ENCODE peak calls at places on chromosomes 5 and 9, in ten cellular contexts. One of them, this sample, is unnamed.
A peak's percentile ranks its signal among the peaks of the same experiment; 100 is the strongest.

GRCh38 chr9:112867275-112867991 is 23.2 kb downstream of the SLC46A2 start:
- DNase-seq in small intestine: peak; percentile 93
- DNase-seq in IMR-90: peak; percentile 88
- DNase-seq in right atrium auricular region: no peak
- DNase-seq in CD4-positive, CD25-positive, alpha-beta regulatory T cell: no peak
- DNase-seq in left lung: peak; percentile 79
- DNase-seq in upper lobe of right lung: no peak
- DNase-seq in HCT116: peak; percentile 75
- DNase-seq in RWPE2: no peak
- DNase-seq in adrenal gland: peak; percentile 29
- DNase-seq in this sample: no peak

GRCh38 chr5:173327084-173327947 is 898 bp downstream of the STC2 start:
- DNase-seq in RWPE2: no peak
- DNase-seq in upper lobe of right lung: no peak
- DNase-seq in IMR-90: peak; percentile 58
- DNase-seq in left lung: no peak
- DNase-seq in adrenal gland: no peak
- DNase-seq in small intestine: no peak
- DNase-seq in CD4-positive, CD25-positive, alpha-beta regulatory T cell: no peak
- DNase-seq in right atrium auricular region: no peak
- DNase-seq in HCT116: no peak
- DNase-seq in this sample: no peak

GRCh38 chr9:33850677-33851076 is 33.7 kb downstream of the UBE2R2 start:
- DNase-seq in CD4-positive, CD25-positive, alpha-beta regulatory T cell: no peak
- DNase-seq in RWPE2: no peak
- DNase-seq in adrenal gland: no peak
- DNase-seq in HCT116: no peak
- DNase-seq in IMR-90: no peak
- DNase-seq in small intestine: no peak
- DNase-seq in right atrium auricular region: no peak
- DNase-seq in left lung: no peak
- DNase-seq in upper lobe of right lung: no peak
- DNase-seq in this sample: no peak

GRCh38 chr5:27308151-27308550 is 269.8 kb upstream of the CDH9 start:
- DNase-seq in RWPE2: no peak
- DNase-seq in adrenal gland: no peak
- DNase-seq in IMR-90: peak; percentile 69
- DNase-seq in upper lobe of right lung: no peak
- DNase-seq in small intestine: no peak
- DNase-seq in HCT116: no peak
- DNase-seq in CD4-positive, CD25-positive, alpha-beta regulatory T cell: no peak
- DNase-seq in right atrium auricular region: no peak
- DNase-seq in left lung: no peak
- DNase-seq in this sample: no peak

GRCh38 chr5:39214912-39215709 is 4.3 kb downstream of the FYB1 start:
- DNase-seq in left lung: no peak
- DNase-seq in CD4-positive, CD25-positive, alpha-beta regulatory T cell: no peak
- DNase-seq in RWPE2: no peak
- DNase-seq in adrenal gland: no peak
- DNase-seq in small intestine: no peak
- DNase-seq in right atrium auricular region: no peak
- DNase-seq in IMR-90: no peak
- DNase-seq in upper lobe of right lung: no peak
- DNase-seq in HCT116: no peak
- DNase-seq in this sample: no peak

GRCh38 chr5:125276121-125276520 is 529.7 kb upstream of the ZNF608 start:
- DNase-seq in small intestine: no peak
- DNase-seq in upper lobe of right lung: no peak
- DNase-seq in CD4-positive, CD25-positive, alpha-beta regulatory T cell: no peak
- DNase-seq in adrenal gland: no peak
- DNase-seq in HCT116: no peak
- DNase-seq in left lung: no peak
- DNase-seq in RWPE2: no peak
- DNase-seq in right atrium auricular region: no peak
- DNase-seq in IMR-90: no peak
- DNase-seq in this sample: no peak

GRCh38 chr9:134620751-134621557 is 20.6 kb upstream of the COL5A1 start:
- DNase-seq in IMR-90: no peak
- DNase-seq in HCT116: no peak
- DNase-seq in adrenal gland: peak; percentile 8
- DNase-seq in right atrium auricular region: peak; percentile 16
- DNase-seq in small intestine: no peak
- DNase-seq in upper lobe of right lung: peak; percentile 49
- DNase-seq in CD4-positive, CD25-positive, alpha-beta regulatory T cell: no peak
- DNase-seq in left lung: peak; percentile 25
- DNase-seq in RWPE2: peak; percentile 60
- DNase-seq in this sample: no peak

GRCh38 chr5:20972419-20972925 is 984.5 kb upstream of the CDH18 start:
- DNase-seq in right atrium auricular region: no peak
- DNase-seq in IMR-90: peak; percentile 1
- DNase-seq in left lung: no peak
- DNase-seq in upper lobe of right lung: peak; percentile 67
- DNase-seq in adrenal gland: no peak
- DNase-seq in CD4-positive, CD25-positive, alpha-beta regulatory T cell: no peak
- DNase-seq in HCT116: no peak
- DNase-seq in RWPE2: no peak
- DNase-seq in small intestine: no peak
- DNase-seq in this sample: peak; percentile 7

GRCh38 chr5:2700876-2701275 is 50.6 kb downstream of the IRX2 start:
- DNase-seq in adrenal gland: no peak
- DNase-seq in left lung: no peak
- DNase-seq in RWPE2: no peak
- DNase-seq in small intestine: no peak
- DNase-seq in HCT116: no peak
- DNase-seq in IMR-90: no peak
- DNase-seq in right atrium auricular region: no peak
- DNase-seq in upper lobe of right lung: no peak
- DNase-seq in CD4-positive, CD25-positive, alpha-beta regulatory T cell: no peak
- DNase-seq in this sample: no peak

GRCh38 chr9:112503170-112503569 is 16.5 kb downstream of the KIAA1958 start:
- DNase-seq in IMR-90: no peak
- DNase-seq in adrenal gland: no peak
- DNase-seq in CD4-positive, CD25-positive, alpha-beta regulatory T cell: no peak
- DNase-seq in small intestine: no peak
- DNase-seq in RWPE2: no peak
- DNase-seq in left lung: peak; percentile 50
- DNase-seq in upper lobe of right lung: peak; percentile 69
- DNase-seq in right atrium auricular region: no peak
- DNase-seq in HCT116: no peak
- DNase-seq in this sample: no peak

GRCh38 chr9:78239506-78239905 is 3.6 kb downstream of the CEP78 start:
- DNase-seq in right atrium auricular region: no peak
- DNase-seq in HCT116: no peak
- DNase-seq in IMR-90: no peak
- DNase-seq in upper lobe of right lung: no peak
- DNase-seq in RWPE2: no peak
- DNase-seq in left lung: no peak
- DNase-seq in adrenal gland: no peak
- DNase-seq in small intestine: peak; percentile 73
- DNase-seq in CD4-positive, CD25-positive, alpha-beta regulatory T cell: no peak
- DNase-seq in this sample: no peak

GRCh38 chr5:139651863-139652787 is 4.0 kb downstream of the CXXC5 start:
- DNase-seq in RWPE2: no peak
- DNase-seq in adrenal gland: peak; percentile 84
- DNase-seq in right atrium auricular region: peak; percentile 89
- DNase-seq in IMR-90: peak; percentile 94
- DNase-seq in HCT116: no peak
- DNase-seq in CD4-positive, CD25-positive, alpha-beta regulatory T cell: peak; percentile 51
- DNase-seq in small intestine: peak; percentile 47
- DNase-seq in upper lobe of right lung: peak; percentile 90
- DNase-seq in left lung: peak; percentile 87
- DNase-seq in this sample: no peak
- H3K4me3 ChIP-seq in RWPE2: no peak overlapping the region
- H3K4me3 ChIP-seq in adrenal gland: no peak overlapping the region
- H3K4me3 ChIP-seq in right atrium auricular region: peak overlapping the region; percentile 94
- H3K4me3 ChIP-seq in IMR-90: peak overlapping the region; percentile 17
- H3K4me3 ChIP-seq in HCT116: peak overlapping the region; percentile 46
- H3K4me3 ChIP-seq in CD4-positive, CD25-positive, alpha-beta regulatory T cell: no peak overlapping the region
- H3K4me3 ChIP-seq in small intestine: no peak overlapping the region
- H3K4me3 ChIP-seq in upper lobe of right lung: peak overlapping the region; percentile 94
- H3K4me3 ChIP-seq in left lung: no peak overlapping the region
- H3K4me3 ChIP-seq in this sample: no peak overlapping the region

GRCh38 chr9:129432255-129432654 is 188.6 kb downstream of the C9orf50 start:
- DNase-seq in RWPE2: no peak
- DNase-seq in IMR-90: no peak
- DNase-seq in small intestine: no peak
- DNase-seq in HCT116: no peak
- DNase-seq in adrenal gland: no peak
- DNase-seq in upper lobe of right lung: no peak
- DNase-seq in left lung: no peak
- DNase-seq in CD4-positive, CD25-positive, alpha-beta regulatory T cell: no peak
- DNase-seq in right atrium auricular region: no peak
- DNase-seq in this sample: no peak
- H3K4me1 ChIP-seq in RWPE2: no peaks in the 10 kb centered on the region
- H3K4me1 ChIP-seq in IMR-90: peaks cover 4% of the 10 kb centered on the region
- H3K4me1 ChIP-seq in small intestine: no peaks in the 10 kb centered on the region
- H3K4me1 ChIP-seq in HCT116: peaks cover 15% of the 10 kb centered on the region
- H3K4me1 ChIP-seq in adrenal gland: peaks cover under 1% of the 10 kb centered on the region
- H3K4me1 ChIP-seq in upper lobe of right lung: peaks cover 7% of the 10 kb centered on the region
- H3K4me1 ChIP-seq in left lung: peaks cover 9% of the 10 kb centered on the region
- H3K4me1 ChIP-seq in CD4-positive, CD25-positive, alpha-beta regulatory T cell: peaks cover 9% of the 10 kb centered on the region
- H3K4me1 ChIP-seq in right atrium auricular region: peaks cover 9% of the 10 kb centered on the region
- H3K4me1 ChIP-seq in this sample: peaks cover 3% of the 10 kb centered on the region

DNA sequence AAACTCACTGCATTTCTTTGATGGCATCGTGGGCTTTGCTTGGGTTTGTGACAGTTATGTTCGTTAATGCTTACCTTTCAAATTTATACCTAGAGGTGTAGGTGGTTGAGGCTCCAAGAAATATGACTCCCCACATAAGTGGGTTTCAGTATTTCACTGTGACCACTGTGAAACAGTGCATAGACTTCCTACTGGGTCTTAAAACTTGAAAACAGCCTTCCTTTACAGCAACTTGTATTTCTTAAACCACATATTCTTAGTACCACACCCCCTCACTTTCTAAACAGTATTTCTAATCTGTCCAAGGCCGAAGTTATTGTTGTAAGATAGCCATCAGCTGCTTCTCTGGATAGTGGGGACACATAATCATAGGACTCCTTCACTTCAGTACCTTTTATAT is 48.3 kb downstream of the TMEFF1 start:
- DNase-seq in RWPE2: no peak
- DNase-seq in right atrium auricular region: no peak
- DNase-seq in HCT116: no peak
- DNase-seq in small intestine: no peak
- DNase-seq in left lung: no peak
- DNase-seq in upper lobe of right lung: no peak
- DNase-seq in adrenal gland: no peak
- DNase-seq in CD4-positive, CD25-positive, alpha-beta regulatory T cell: no peak
- DNase-seq in IMR-90: no peak
- DNase-seq in this sample: no peak
- H3K4me3 ChIP-seq in RWPE2: no peak overlapping the region
- H3K4me3 ChIP-seq in right atrium auricular region: no peak overlapping the region
- H3K4me3 ChIP-seq in HCT116: no peak overlapping the region
- H3K4me3 ChIP-seq in small intestine: no peak overlapping the region
- H3K4me3 ChIP-seq in left lung: no peak overlapping the region
- H3K4me3 ChIP-seq in upper lobe of right lung: no peak overlapping the region
- H3K4me3 ChIP-seq in adrenal gland: no peak overlapping the region
- H3K4me3 ChIP-seq in CD4-positive, CD25-positive, alpha-beta regulatory T cell: no peak overlapping the region
- H3K4me3 ChIP-seq in IMR-90: no peak overlapping the region
- H3K4me3 ChIP-seq in this sample: no peak overlapping the region

GRCh38 chr5:143433680-143434079 is 30.2 kb upstream of the NR3C1 start:
- DNase-seq in CD4-positive, CD25-positive, alpha-beta regulatory T cell: no peak
- DNase-seq in IMR-90: no peak
- DNase-seq in right atrium auricular region: no peak
- DNase-seq in upper lobe of right lung: no peak
- DNase-seq in adrenal gland: no peak
- DNase-seq in RWPE2: no peak
- DNase-seq in HCT116: no peak
- DNase-seq in small intestine: no peak
- DNase-seq in left lung: no peak
- DNase-seq in this sample: no peak

GRCh38 chr5:143432658-143433239 is 29.3 kb upstream of the NR3C1 start:
- DNase-seq in left lung: no peak
- DNase-seq in IMR-90: no peak
- DNase-seq in HCT116: no peak
- DNase-seq in small intestine: no peak
- DNase-seq in right atrium auricular region: no peak
- DNase-seq in adrenal gland: no peak
- DNase-seq in CD4-positive, CD25-positive, alpha-beta regulatory T cell: no peak
- DNase-seq in RWPE2: no peak
- DNase-seq in upper lobe of right lung: no peak
- DNase-seq in this sample: no peak

GRCh38 chr5:143435207-143435657 is 31.7 kb upstream of the NR3C1 start:
- DNase-seq in HCT116: no peak
- DNase-seq in IMR-90: peak; percentile 30
- DNase-seq in RWPE2: no peak
- DNase-seq in adrenal gland: peak; percentile 25
- DNase-seq in right atrium auricular region: no peak
- DNase-seq in upper lobe of right lung: no peak
- DNase-seq in left lung: peak; percentile 45
- DNase-seq in small intestine: peak; percentile 65
- DNase-seq in CD4-positive, CD25-positive, alpha-beta regulatory T cell: peak; percentile 53
- DNase-seq in this sample: no peak

GRCh38 chr5:143436871-143437270 is 33.4 kb upstream of the NR3C1 start:
- DNase-seq in RWPE2: no peak
- DNase-seq in CD4-positive, CD25-positive, alpha-beta regulatory T cell: no peak
- DNase-seq in small intestine: no peak
- DNase-seq in right atrium auricular region: no peak
- DNase-seq in upper lobe of right lung: no peak
- DNase-seq in IMR-90: peak; percentile 7
- DNase-seq in HCT116: no peak
- DNase-seq in left lung: no peak
- DNase-seq in adrenal gland: no peak
- DNase-seq in this sample: no peak

GRCh38 chr5:143434261-143435206 is 31.0 kb upstream of the NR3C1 start:
- DNase-seq in CD4-positive, CD25-positive, alpha-beta regulatory T cell: peak; percentile 74
- DNase-seq in left lung: no peak
- DNase-seq in right atrium auricular region: no peak
- DNase-seq in IMR-90: no peak
- DNase-seq in upper lobe of right lung: no peak
- DNase-seq in small intestine: peak; percentile 24
- DNase-seq in adrenal gland: no peak
- DNase-seq in HCT116: no peak
- DNase-seq in RWPE2: no peak
- DNase-seq in this sample: no peak
- H3K4me1 ChIP-seq in CD4-positive, CD25-positive, alpha-beta regulatory T cell: peaks cover 31% of the 10 kb centered on the region
- H3K4me1 ChIP-seq in left lung: peaks cover 27% of the 10 kb centered on the region
- H3K4me1 ChIP-seq in right atrium auricular region: peaks cover 11% of the 10 kb centered on the region
- H3K4me1 ChIP-seq in IMR-90: peaks cover 2% of the 10 kb centered on the region
- H3K4me1 ChIP-seq in upper lobe of right lung: peaks cover 16% of the 10 kb centered on the region
- H3K4me1 ChIP-seq in small intestine: peaks cover 6% of the 10 kb centered on the region
- H3K4me1 ChIP-seq in adrenal gland: peaks cover 7% of the 10 kb centered on the region
- H3K4me1 ChIP-seq in HCT116: no peaks in the 10 kb centered on the region
- H3K4me1 ChIP-seq in RWPE2: no peaks in the 10 kb centered on the region
- H3K4me1 ChIP-seq in this sample: peaks cover 2% of the 10 kb centered on the region

DNA sequence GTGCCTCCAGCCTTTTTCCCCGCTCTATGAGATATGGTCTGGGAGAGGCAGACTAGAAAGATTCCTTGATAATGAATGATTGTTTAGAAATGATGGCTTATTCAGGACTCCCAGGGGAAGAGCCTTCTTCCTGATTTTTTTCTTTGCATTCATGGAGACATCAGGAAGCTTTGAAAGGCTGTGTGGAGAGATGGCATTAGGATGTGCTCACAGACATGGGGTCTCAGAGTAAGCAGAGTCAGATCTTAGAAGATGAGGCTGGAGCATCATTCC is 37.1 kb downstream of the PPARGC1B start:
- DNase-seq in RWPE2: no peak
- DNase-seq in left lung: no peak
- DNase-seq in adrenal gland: no peak
- DNase-seq in small intestine: no peak
- DNase-seq in CD4-positive, CD25-positive, alpha-beta regulatory T cell: no peak
- DNase-seq in right atrium auricular region: no peak
- DNase-seq in upper lobe of right lung: no peak
- DNase-seq in IMR-90: no peak
- DNase-seq in HCT116: no peak
- DNase-seq in this sample: no peak
- H3K4me3 ChIP-seq in RWPE2: no peak overlapping the region
- H3K4me3 ChIP-seq in left lung: no peak overlapping the region
- H3K4me3 ChIP-seq in adrenal gland: no peak overlapping the region
- H3K4me3 ChIP-seq in small intestine: no peak overlapping the region
- H3K4me3 ChIP-seq in CD4-positive, CD25-positive, alpha-beta regulatory T cell: no peak overlapping the region
- H3K4me3 ChIP-seq in right atrium auricular region: no peak overlapping the region
- H3K4me3 ChIP-seq in upper lobe of right lung: no peak overlapping the region
- H3K4me3 ChIP-seq in IMR-90: no peak overlapping the region
- H3K4me3 ChIP-seq in HCT116: no peak overlapping the region
- H3K4me3 ChIP-seq in this sample: no peak overlapping the region